ENCODE peak calls at places on chromosomes 3 and 15, in seven cellular contexts. A, B, E, R, Q, U and Z are unnamed samples.

GRCh38 chr3:64223809-64224570 is 1.3 kb downstream of the PRICKLE2 start:
- DNase-seq in A (no peak), B (no peak), E (no peak), R (no peak), Q (no peak), U (no peak), Z (no peak)

GRCh38 chr3:46086083-46086437 is 58.8 kb upstream of the XCR1 start:
- DNase-seq in A (no peak), B (no peak), E (no peak), R (no peak), Q (no peak), U (no peak), Z (no peak)

GRCh38 chr3:46221936-46222335 is 13.8 kb upstream of the CCR1 start:
- DNase-seq in A (no peak), B (no peak), E (no peak), R (no peak), Q (no peak), U (no peak), Z (no peak)

GRCh38 chr3:134624537-134625287 is 26.1 kb downstream of the KY start:
- DNase-seq in A (no peak), B (no peak), E (no peak), R (no peak), Q (no peak), U (no peak), Z (no peak)

GRCh38 chr3:54374214-54374855 is 252.0 kb downstream of the CACNA2D3 start:
- DNase-seq in A (peak; percentile 9), B (no peak), E (peak; percentile 41), R (no peak), Q (no peak), U (no peak), Z (no peak)

GRCh38 chr15:60835974-60836373 is 357.0 kb upstream of the ICE2 start:
- DNase-seq in A (no peak), B (no peak), E (no peak), R (no peak), Q (no peak), U (no peak), Z (no peak)

GRCh38 chr3:32733631-32734229 is 48.7 kb downstream of the CNOT10 start:
- DNase-seq in A (no peak), B (no peak), E (no peak), R (peak; percentile 19), Q (no peak), U (no peak), Z (peak; percentile 54)

GRCh38 chr3:81666502-81667121 is 94.8 kb downstream of the GBE1 start:
- DNase-seq in A (no peak), B (no peak), E (no peak), R (no peak), Q (no peak), U (no peak), Z (peak; percentile 16)

GRCh38 chr3:141795719-141796435 is 32.7 kb downstream of the GRK7 start:
- DNase-seq in A (peak; percentile 22), B (no peak), E (peak; percentile 42), R (no peak), Q (peak; percentile 32), U (peak; percentile 69), Z (peak; percentile 97)

GRCh38 chr3:45642731-45643152 is 46.5 kb upstream of the SACM1L start:
- DNase-seq in A (no peak), B (no peak), E (no peak), R (no peak), Q (no peak), U (peak; percentile 64), Z (peak; percentile 50)

GRCh38 chr3:151011427-151011826 is 38.9 kb upstream of the CLRN1 start:
- DNase-seq in A (no peak), B (no peak), E (no peak), R (no peak), Q (no peak), U (no peak), Z (no peak)

GRCh38 chr3:177960722-177961121 is 575.5 kb upstream of the KCNMB2 start:
- DNase-seq in A (no peak), B (no peak), E (no peak), R (no peak), Q (no peak), U (no peak), Z (peak; percentile 2)

GRCh38 chr3:136437006-136437405 is 186.9 kb downstream of the PCCB start:
- DNase-seq in A (no peak), B (no peak), E (no peak), R (no peak), Q (no peak), U (no peak), Z (no peak)